ENCODE peak calls at places on chromosomes 11 and 22, in five cellular contexts. O, C, J, I and X are unnamed samples.

GRCh38 chr11:24234822-24235508 is 261.9 kb upstream of the LUZP2 start:
- DNase-seq in O (no peak), C (peak), J (no peak), I (no peak), X (no peak)

GRCh38 chr11:5237384-5237783 is 3.1 kb upstream of the HBD start:
- DNase-seq in O (no peak), C (no peak), J (no peak), I (no peak), X (no peak)

GRCh38 chr11:130131957-130132850 is 27.4 kb upstream of the ST14 start:
- DNase-seq in O (peak), C (peak), J (peak), I (no peak), X (no peak)

GRCh38 chr11:94895971-94896370 is 77.4 kb downstream of the CWC15 start:
- DNase-seq in O (no peak), C (peak), J (no peak), I (no peak), X (no peak)

GRCh38 chr22:50025993-50026392 is 13.4 kb upstream of the IL17REL start:
- DNase-seq in O (no peak), C (no peak), J (no peak), I (no peak), X (no peak)

GRCh38 chr11:129596361-129596760 is 219.3 kb upstream of the TMEM45B start:
- DNase-seq in O (no peak), C (no peak), J (no peak), I (no peak), X (no peak)

GRCh38 chr11:124867700-124868099 is 2.5 kb downstream of the ROBO3 start:
- DNase-seq in O (no peak), C (peak), J (peak), I (no peak), X (no peak)

GRCh38 chr11:83132191-83132590 is 24.7 kb upstream of the PCF11 start:
- DNase-seq in O (no peak), C (no peak), J (no peak), I (no peak), X (no peak)

GRCh38 chr22:41367039-41367679 is 14.6 kb upstream of the TEF start:
- DNase-seq in O (no peak), C (peak), J (peak), I (no peak), X (peak)

GRCh38 chr22:40449676-40450035 is 79.3 kb downstream of the SGSM3 start:
- DNase-seq in O (no peak), C (peak), J (no peak), I (no peak), X (no peak)

GRCh38 chr22:45511847-45512261 is 9.2 kb downstream of the FBLN1 start:
- DNase-seq in O (no peak), C (peak), J (no peak), I (no peak), X (peak)

GRCh38 chr11:2424811-2425495 is 19.4 kb downstream of the TRPM5 start:
- DNase-seq in O (no peak), C (no peak), J (peak), I (no peak), X (no peak)

GRCh38 chr11:67032830-67033555 is 10.1 kb downstream of the SYT12 start:
- DNase-seq in O (no peak), C (peak), J (peak), I (no peak), X (peak)

GRCh38 chr22:22731374-22731676 is 86.9 kb downstream of the GGTLC2 start:
- DNase-seq in O (no peak), C (no peak), J (no peak), I (no peak), X (no peak)

GRCh38 chr11:134045799-134046635 is 22.9 kb upstream of the JAM3 start:
- DNase-seq in O (no peak), C (no peak), J (no peak), I (no peak), X (no peak)

GRCh38 chr11:10023202-10023601 is 270.8 kb downstream of the SBF2 start:
- DNase-seq in O (no peak), C (no peak), J (no peak), I (no peak), X (no peak)

GRCh38 chr11:65565624-65566453 is 4.4 kb upstream of the ZNRD2 start:
- DNase-seq in O (no peak), C (peak), J (no peak), I (no peak), X (no peak)

GRCh38 chr11:94876645-94877445 is 96.5 kb downstream of the CWC15 start:
- DNase-seq in O (no peak), C (peak), J (no peak), I (peak), X (no peak)